ENCODE peak calls at places on chromosomes 2 and 18, in four cellular contexts. B, S, M and R are unnamed samples.

GRCh38 chr18:57585846-57586242 is 658 bp downstream of the FECH start:
- DNase-seq in B (no peak), S (peak; percentile 5), M (no peak), R (peak; percentile 3)

GRCh38 chr2:203871371-203871983 is 3.9 kb downstream of the CTLA4 start:
- DNase-seq in B (no peak), S (no peak), M (no peak), R (no peak)

GRCh38 chr2:241842620-241843211 is 16.0 kb downstream of the PDCD1 start:
- DNase-seq in B (no peak), S (no peak), M (no peak), R (no peak)

GRCh38 chr2:219296631-219297391 is 12.4 kb downstream of the PTPRN start:
- DNase-seq in B (no peak), S (no peak), M (no peak), R (no peak)

GRCh38 chr2:71473346-71474035 is 20.1 kb downstream of the DYSF start:
- DNase-seq in B (no peak), S (peak; percentile 40), M (no peak), R (no peak)

GRCh38 chr2:241514986-241515737 is 6.8 kb upstream of the STK25 start:
- DNase-seq in B (no peak), S (no peak), M (no peak), R (no peak)

GRCh38 chr2:239587836-239588235 is 187.0 kb upstream of the HDAC4 start:
- DNase-seq in B (no peak), S (no peak), M (no peak), R (no peak)

GRCh38 chr2:58341047-58341446 is 99.9 kb upstream of the FANCL start:
- DNase-seq in B (no peak), S (no peak), M (no peak), R (no peak)

GRCh38 chr2:159228006-159228655 is 58.4 kb downstream of the WDSUB1 start:
- DNase-seq in B (no peak), S (no peak), M (no peak), R (no peak)

DNA sequence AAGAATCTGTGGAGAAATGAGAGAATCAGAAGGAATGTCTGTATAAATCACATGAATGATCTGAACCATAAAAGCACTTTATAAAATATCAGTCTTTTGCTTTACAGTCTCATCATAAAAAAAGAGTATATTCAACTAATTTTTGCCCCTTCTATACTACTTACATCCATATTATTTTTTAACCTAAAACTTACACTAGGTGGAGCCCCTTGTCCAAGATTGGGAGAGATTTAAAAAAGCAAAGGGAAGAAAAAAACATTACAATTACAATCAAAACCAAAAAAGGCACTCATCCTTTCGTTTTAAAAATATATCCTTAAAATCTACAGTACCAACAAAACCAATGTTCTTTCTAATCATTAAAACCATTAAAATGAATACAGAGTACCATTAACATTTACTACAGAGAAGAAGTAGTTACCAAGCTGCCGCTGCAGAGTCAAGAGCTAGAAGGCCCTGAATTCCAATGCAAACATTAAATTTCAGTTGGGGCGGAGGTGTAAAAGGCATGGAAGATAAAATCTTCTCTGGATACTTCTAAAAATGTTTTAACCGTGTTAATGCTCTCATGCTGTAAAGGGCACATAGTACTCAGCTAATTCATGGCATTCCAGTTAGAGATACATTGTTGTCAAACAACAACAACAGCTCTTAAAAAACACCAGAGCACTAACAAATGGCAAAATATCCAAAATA is 56.7 kb upstream of the EPB41L3 start:
- DNase-seq in B (no peak), S (peak; percentile 67), M (no peak), R (peak; percentile 49)
- TF ChIP-seq CTCF in B (no peak), S (peak; percentile 61), M (peak; percentile 52), R (peak; percentile 47)

GRCh38 chr2:157747695-157748370 is 119.2 kb upstream of the ACVR1C start:
- DNase-seq in B (no peak), S (peak; percentile 57), M (no peak), R (peak; percentile 61)

GRCh38 chr2:157747280-157747679 is 118.6 kb upstream of the ACVR1C start:
- DNase-seq in B (no peak), S (no peak), M (no peak), R (no peak)

GRCh38 chr2:157749684-157750083 is 121.0 kb upstream of the ACVR1C start:
- DNase-seq in B (no peak), S (no peak), M (no peak), R (no peak)

GRCh38 chr2:157748371-157749132 is 119.9 kb upstream of the ACVR1C start:
- DNase-seq in B (no peak), S (peak; percentile 15), M (no peak), R (no peak)

GRCh38 chr2:157751462-157752058 is 122.9 kb upstream of the ACVR1C start:
- DNase-seq in B (no peak), S (peak; percentile 69), M (no peak), R (no peak)
- TF ChIP-seq CTCF in B (no peak), S (peak; percentile 7), M (peak; percentile 8), R (no peak)

DNA sequence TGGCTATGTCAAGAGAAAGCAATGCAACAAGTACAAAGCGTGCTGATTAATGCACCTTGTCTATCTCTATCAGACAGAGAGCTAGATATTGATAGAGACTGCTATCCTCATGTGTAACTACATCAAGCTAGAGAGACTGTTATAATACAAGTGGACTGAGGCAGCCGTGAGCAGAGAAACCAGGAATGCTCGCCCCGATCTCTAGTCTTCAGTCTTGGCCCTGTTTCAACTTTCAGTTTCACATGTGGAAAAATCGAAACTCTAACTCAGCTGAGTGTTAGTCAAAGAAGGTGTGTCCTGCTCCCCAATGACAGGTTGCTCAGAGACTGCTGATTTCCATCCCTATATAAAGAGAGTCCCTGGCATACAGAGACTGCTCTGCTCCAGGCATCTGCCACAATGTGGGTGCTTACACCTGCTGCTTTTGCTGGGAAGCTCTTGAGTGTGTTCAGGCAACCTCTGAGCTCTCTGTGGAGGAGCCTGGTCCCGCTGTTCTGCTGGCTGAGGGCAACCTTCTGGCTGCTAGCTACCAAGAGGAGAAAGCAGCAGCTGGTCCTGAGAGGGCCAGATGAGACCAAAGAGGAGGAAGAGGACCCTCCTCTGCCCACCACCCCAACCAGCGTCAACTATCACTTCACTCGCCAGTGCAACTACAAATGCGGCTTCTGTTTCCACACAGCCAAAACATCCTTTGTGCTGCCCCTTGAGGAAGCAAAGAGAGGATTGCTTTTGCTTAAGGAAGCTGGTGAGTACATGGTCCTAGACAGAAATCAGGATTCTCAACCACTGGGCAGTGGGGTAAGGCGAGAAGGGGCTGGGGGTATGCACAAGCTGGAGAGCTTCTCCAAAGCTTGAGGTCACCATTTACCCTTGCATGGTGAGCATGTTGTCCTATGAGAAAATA is at the start of gene RSAD2:
- DNase-seq in B (peak; percentile 48), S (peak; percentile 79), M (peak; percentile 39), R (peak; percentile 11)
- TF ChIP-seq CTCF in B (no peak), S (peak; percentile 2), M (peak; percentile 20), R (no peak)

DNA sequence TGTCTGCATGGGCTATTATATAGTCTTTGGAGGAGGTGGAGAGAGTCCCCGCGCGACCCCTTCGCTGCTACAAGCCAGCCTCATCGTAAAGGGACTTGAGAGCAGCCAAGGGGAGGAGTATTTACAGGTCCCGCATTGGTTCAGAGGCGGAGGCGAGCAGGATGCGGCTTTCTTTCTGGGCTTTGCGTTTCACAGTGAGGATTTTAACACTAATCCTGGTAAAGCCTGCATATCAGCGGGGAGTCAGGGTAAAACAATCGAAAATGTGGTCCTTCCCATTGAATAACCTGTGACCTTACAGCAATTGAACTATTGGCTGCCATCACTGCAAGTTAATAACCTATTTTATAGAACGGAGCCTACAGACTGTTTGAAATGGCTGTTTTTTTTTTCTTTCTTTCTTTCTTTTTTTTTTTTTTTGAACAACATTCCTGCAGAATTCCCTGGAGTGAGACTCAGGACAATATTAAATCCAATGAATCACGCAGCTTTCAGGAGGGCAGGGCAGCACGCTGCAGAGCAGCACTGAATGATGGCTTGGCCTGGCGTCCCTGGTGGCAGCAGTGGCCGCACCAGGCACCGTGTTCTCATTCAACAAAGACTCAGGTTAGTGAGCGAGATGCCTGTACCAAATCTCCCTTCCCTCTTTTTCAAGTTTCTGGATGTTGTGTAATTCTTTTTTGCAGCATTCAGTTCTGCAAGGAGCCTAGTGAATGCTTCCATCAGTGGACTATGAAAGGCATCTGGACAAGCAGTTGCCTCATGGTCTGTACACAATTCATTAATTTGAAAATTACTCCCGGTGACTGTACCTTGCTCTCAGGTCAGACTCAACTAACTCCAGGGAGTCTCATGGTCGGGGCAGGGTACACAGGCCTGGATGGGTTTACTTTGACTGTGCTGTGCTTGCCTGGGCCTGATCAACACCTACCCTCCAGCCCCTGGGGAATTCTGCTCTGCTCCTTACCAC is 19.8 kb downstream of the SMIM21 start:
- DNase-seq in B (no peak), S (peak; percentile 42), M (peak; percentile 14), R (peak; percentile 7)
- TF ChIP-seq CTCF in B (no peak), S (no peak), M (no peak), R (no peak)